ENCODE peak calls at places on chromosomes 13 and 19, in five cellular contexts. One of them, this sample, is unnamed.

GRCh38 chr19:34299576-34299975 is 45.2 kb downstream of the GARRE1 start:
- DNase-seq in AG04450: no peak
- DNase-seq in mesendoderm: no peak
- DNase-seq in astrocyte of the cerebellum: no peak
- DNase-seq in hepatocyte: no peak
- DNase-seq in this sample: no peak

GRCh38 chr19:10808937-10809655 is 26.9 kb downstream of the TMED1 start:
- DNase-seq in hepatocyte: peak
- DNase-seq in astrocyte of the cerebellum: peak
- DNase-seq in AG04450: no peak
- DNase-seq in mesendoderm: no peak
- DNase-seq in this sample: no peak

GRCh38 chr13:76331948-76332712 is 554.1 kb downstream of the KCTD12 start:
- DNase-seq in mesendoderm: no peak
- DNase-seq in AG04450: peak
- DNase-seq in hepatocyte: no peak
- DNase-seq in astrocyte of the cerebellum: peak
- DNase-seq in this sample: no peak

GRCh38 chr19:17329768-17330545 is 4.7 kb downstream of the ANO8 start:
- DNase-seq in AG04450: no peak
- DNase-seq in astrocyte of the cerebellum: no peak
- DNase-seq in hepatocyte: peak
- DNase-seq in mesendoderm: no peak
- DNase-seq in this sample: no peak

GRCh38 chr19:46115396-46116109 is 8.9 kb downstream of the IGFL3 start:
- DNase-seq in hepatocyte: peak
- DNase-seq in astrocyte of the cerebellum: peak
- DNase-seq in AG04450: peak
- DNase-seq in mesendoderm: no peak
- DNase-seq in this sample: no peak

GRCh38 chr19:1840541-1841115 is 7.7 kb downstream of the REXO1 start:
- DNase-seq in mesendoderm: no peak
- DNase-seq in hepatocyte: no peak
- DNase-seq in AG04450: no peak
- DNase-seq in astrocyte of the cerebellum: no peak
- DNase-seq in this sample: no peak

GRCh38 chr19:55455576-55456235 is 5.7 kb downstream of the ISOC2 start:
- DNase-seq in hepatocyte: no peak
- DNase-seq in mesendoderm: no peak
- DNase-seq in AG04450: no peak
- DNase-seq in astrocyte of the cerebellum: no peak
- DNase-seq in this sample: no peak

GRCh38 chr13:78022164-78022877 is 103.7 kb upstream of the EDNRB start:
- DNase-seq in hepatocyte: no peak
- DNase-seq in astrocyte of the cerebellum: peak
- DNase-seq in AG04450: peak
- DNase-seq in mesendoderm: peak
- DNase-seq in this sample: no peak

GRCh38 chr13:40777166-40777956 is 6.4 kb upstream of the MRPS31 start:
- DNase-seq in hepatocyte: peak
- DNase-seq in AG04450: no peak
- DNase-seq in astrocyte of the cerebellum: no peak
- DNase-seq in mesendoderm: peak
- DNase-seq in this sample: no peak

GRCh38 chr13:109362606-109363005 is 423.8 kb downstream of the IRS2 start:
- DNase-seq in astrocyte of the cerebellum: no peak
- DNase-seq in hepatocyte: no peak
- DNase-seq in AG04450: no peak
- DNase-seq in mesendoderm: no peak
- DNase-seq in this sample: no peak

GRCh38 chr19:41871573-41872383 is 5.3 kb upstream of the CD79A start:
- DNase-seq in AG04450: no peak
- DNase-seq in hepatocyte: no peak
- DNase-seq in astrocyte of the cerebellum: no peak
- DNase-seq in mesendoderm: peak
- DNase-seq in this sample: no peak

GRCh38 chr13:76292031-76292430 is 594.2 kb downstream of the KCTD12 start:
- DNase-seq in astrocyte of the cerebellum: no peak
- DNase-seq in mesendoderm: no peak
- DNase-seq in AG04450: no peak
- DNase-seq in hepatocyte: no peak
- DNase-seq in this sample: no peak

GRCh38 chr19:38024991-38025716 is 118.1 kb downstream of the SIPA1L3 start:
- DNase-seq in hepatocyte: no peak
- DNase-seq in astrocyte of the cerebellum: no peak
- DNase-seq in AG04450: no peak
- DNase-seq in mesendoderm: peak
- DNase-seq in this sample: no peak

GRCh38 chr19:5539431-5539833 is 28.3 kb downstream of the TINCR start:
- DNase-seq in hepatocyte: no peak
- DNase-seq in mesendoderm: peak
- DNase-seq in AG04450: no peak
- DNase-seq in astrocyte of the cerebellum: no peak
- DNase-seq in this sample: no peak

GRCh38 chr13:103403814-103404213 is 337.6 kb upstream of the SLC10A2 start:
- DNase-seq in AG04450: no peak
- DNase-seq in astrocyte of the cerebellum: no peak
- DNase-seq in mesendoderm: no peak
- DNase-seq in hepatocyte: no peak
- DNase-seq in this sample: no peak

GRCh38 chr13:24625870-24626419 is 54.3 kb upstream of the ATP12A start:
- DNase-seq in AG04450: no peak
- DNase-seq in hepatocyte: no peak
- DNase-seq in mesendoderm: no peak
- DNase-seq in astrocyte of the cerebellum: no peak
- DNase-seq in this sample: no peak

GRCh38 chr13:39810091-39810877 is 154.8 kb downstream of the COG6 start:
- DNase-seq in AG04450: no peak
- DNase-seq in mesendoderm: peak
- DNase-seq in astrocyte of the cerebellum: no peak
- DNase-seq in hepatocyte: no peak
- DNase-seq in this sample: no peak

GRCh38 chr13:43331676-43332075 is 308.3 kb downstream of the DNAJC15 start:
- DNase-seq in mesendoderm: no peak
- DNase-seq in astrocyte of the cerebellum: no peak
- DNase-seq in hepatocyte: peak
- DNase-seq in AG04450: no peak
- DNase-seq in this sample: no peak

GRCh38 chr19:42634409-42635232 is 39.9 kb upstream of the CEACAM8 start:
- DNase-seq in AG04450: no peak
- DNase-seq in mesendoderm: peak
- DNase-seq in hepatocyte: no peak
- DNase-seq in astrocyte of the cerebellum: no peak
- DNase-seq in this sample: no peak

GRCh38 chr19:41882568-41883462 is at the start of gene ARHGEF1:
- DNase-seq in hepatocyte: peak
- DNase-seq in mesendoderm: no peak
- DNase-seq in astrocyte of the cerebellum: no peak
- DNase-seq in AG04450: no peak
- DNase-seq in this sample: no peak

GRCh38 chr19:1355974-1356865 is 27.5 kb upstream of the NDUFS7 start:
- DNase-seq in AG04450: no peak
- DNase-seq in mesendoderm: no peak
- DNase-seq in astrocyte of the cerebellum: no peak
- DNase-seq in hepatocyte: no peak
- DNase-seq in this sample: no peak

GRCh38 chr19:12801466-12802266 is at the start of the genes PRDX2 and THSD8:
- DNase-seq in hepatocyte: peak
- DNase-seq in AG04450: no peak
- DNase-seq in mesendoderm: peak
- DNase-seq in astrocyte of the cerebellum: no peak
- DNase-seq in this sample: peak

GRCh38 chr19:45800009-45800553 is 7.4 kb upstream of the DMWD start:
- DNase-seq in mesendoderm: peak
- DNase-seq in AG04450: peak
- DNase-seq in hepatocyte: no peak
- DNase-seq in astrocyte of the cerebellum: no peak
- DNase-seq in this sample: no peak

GRCh38 chr13:29935309-29935981 is 85.0 kb upstream of the UBL3 start:
- DNase-seq in hepatocyte: no peak
- DNase-seq in AG04450: no peak
- DNase-seq in mesendoderm: no peak
- DNase-seq in astrocyte of the cerebellum: no peak
- DNase-seq in this sample: no peak

GRCh38 chr13:112513761-112514160 is 74.2 kb downstream of the TUBGCP3 start:
- DNase-seq in AG04450: no peak
- DNase-seq in hepatocyte: no peak
- DNase-seq in astrocyte of the cerebellum: no peak
- DNase-seq in mesendoderm: no peak
- DNase-seq in this sample: no peak

GRCh38 chr13:43411211-43411610 is 375.6 kb downstream of the ENOX1 start:
- DNase-seq in hepatocyte: no peak
- DNase-seq in astrocyte of the cerebellum: no peak
- DNase-seq in mesendoderm: no peak
- DNase-seq in AG04450: no peak
- DNase-seq in this sample: no peak

GRCh38 chr13:62879071-62879470 is 1463.4 kb upstream of the PCDH20 start:
- DNase-seq in astrocyte of the cerebellum: peak
- DNase-seq in mesendoderm: no peak
- DNase-seq in AG04450: peak
- DNase-seq in hepatocyte: no peak
- DNase-seq in this sample: no peak

GRCh38 chr19:45217193-45217956 is 27.8 kb downstream of the EXOC3L2 start:
- DNase-seq in mesendoderm: no peak
- DNase-seq in AG04450: no peak
- DNase-seq in hepatocyte: peak
- DNase-seq in astrocyte of the cerebellum: no peak
- DNase-seq in this sample: no peak

GRCh38 chr19:12042893-12043292 is 7.4 kb upstream of the ZNF433 start:
- DNase-seq in mesendoderm: no peak
- DNase-seq in hepatocyte: no peak
- DNase-seq in AG04450: no peak
- DNase-seq in astrocyte of the cerebellum: no peak
- DNase-seq in this sample: no peak

GRCh38 chr13:38897521-38897920 is 93.1 kb downstream of the STOML3 start:
- DNase-seq in mesendoderm: no peak
- DNase-seq in hepatocyte: no peak
- DNase-seq in astrocyte of the cerebellum: no peak
- DNase-seq in AG04450: no peak
- DNase-seq in this sample: no peak

GRCh38 chr19:18763674-18764590 is 27.2 kb downstream of the COMP start:
- DNase-seq in AG04450: no peak
- DNase-seq in hepatocyte: no peak
- DNase-seq in astrocyte of the cerebellum: no peak
- DNase-seq in mesendoderm: no peak
- DNase-seq in this sample: no peak

GRCh38 chr19:56297010-56297409 is 17.6 kb downstream of the ZSCAN5A start:
- DNase-seq in astrocyte of the cerebellum: no peak
- DNase-seq in hepatocyte: no peak
- DNase-seq in AG04450: no peak
- DNase-seq in mesendoderm: no peak
- DNase-seq in this sample: no peak

GRCh38 chr19:43476606-43477005 is 11.2 kb upstream of the LYPD3 start:
- DNase-seq in hepatocyte: no peak
- DNase-seq in AG04450: peak
- DNase-seq in astrocyte of the cerebellum: peak
- DNase-seq in mesendoderm: peak
- DNase-seq in this sample: no peak

GRCh38 chr19:50663280-50663790 is 14.1 kb downstream of the C19orf81 start:
- DNase-seq in hepatocyte: no peak
- DNase-seq in astrocyte of the cerebellum: no peak
- DNase-seq in AG04450: no peak
- DNase-seq in mesendoderm: no peak
- DNase-seq in this sample: no peak

GRCh38 chr13:104106705-104107393 is 1040.6 kb upstream of the SLC10A2 start:
- DNase-seq in AG04450: no peak
- DNase-seq in astrocyte of the cerebellum: no peak
- DNase-seq in hepatocyte: no peak
- DNase-seq in mesendoderm: peak
- DNase-seq in this sample: no peak

GRCh38 chr13:85266771-85267170 is 532.4 kb downstream of the SLITRK6 start:
- DNase-seq in AG04450: no peak
- DNase-seq in hepatocyte: no peak
- DNase-seq in astrocyte of the cerebellum: no peak
- DNase-seq in mesendoderm: peak
- DNase-seq in this sample: no peak

GRCh38 chr13:30133554-30133912 is 173.8 kb downstream of the KATNAL1 start:
- DNase-seq in astrocyte of the cerebellum: no peak
- DNase-seq in AG04450: no peak
- DNase-seq in mesendoderm: no peak
- DNase-seq in hepatocyte: no peak
- DNase-seq in this sample: no peak